ENCODE peak calls at places on chromosome 4, in six cellular contexts. One of them, this sample, is unnamed.
A peak's percentile ranks its signal among the peaks of the same experiment; 100 is the strongest.

GRCh38 chr4:174156239-174156826 is 127.1 kb downstream of the FBXO8 start:
- DNase-seq in HCT116: peak; percentile 48
- DNase-seq in adrenal gland: no peak
- DNase-seq in CD8-positive, alpha-beta memory T cell: no peak
- DNase-seq in A673: peak; percentile 87
- DNase-seq in heart left ventricle: no peak
- DNase-seq in this sample: no peak

GRCh38 chr4:6905501-6905900 is 4.1 kb upstream of the TBC1D14 start:
- DNase-seq in HCT116: no peak
- DNase-seq in adrenal gland: peak; percentile 21
- DNase-seq in CD8-positive, alpha-beta memory T cell: no peak
- DNase-seq in A673: no peak
- DNase-seq in heart left ventricle: no peak
- DNase-seq in this sample: no peak

GRCh38 chr4:118858779-118859178 is 22.9 kb upstream of the SEC24D start:
- DNase-seq in HCT116: no peak
- DNase-seq in adrenal gland: no peak
- DNase-seq in CD8-positive, alpha-beta memory T cell: no peak
- DNase-seq in A673: no peak
- DNase-seq in heart left ventricle: no peak
- DNase-seq in this sample: no peak

GRCh38 chr4:185567828-185568442 is 32.6 kb upstream of the PDLIM3 start:
- DNase-seq in HCT116: no peak
- DNase-seq in adrenal gland: no peak
- DNase-seq in CD8-positive, alpha-beta memory T cell: no peak
- DNase-seq in A673: no peak
- DNase-seq in heart left ventricle: peak; percentile 86
- DNase-seq in this sample: peak; percentile 42

GRCh38 chr4:87497141-87497540 is 32.0 kb downstream of the SPARCL1 start:
- DNase-seq in HCT116: no peak
- DNase-seq in adrenal gland: no peak
- DNase-seq in CD8-positive, alpha-beta memory T cell: no peak
- DNase-seq in A673: no peak
- DNase-seq in heart left ventricle: no peak
- DNase-seq in this sample: no peak

GRCh38 chr4:126375462-126376054 is 1060.8 kb downstream of the FAT4 start:
- DNase-seq in HCT116: no peak
- DNase-seq in adrenal gland: no peak
- DNase-seq in CD8-positive, alpha-beta memory T cell: no peak
- DNase-seq in A673: no peak
- DNase-seq in heart left ventricle: no peak
- DNase-seq in this sample: no peak

GRCh38 chr4:15506464-15506863 is 36.8 kb downstream of the CC2D2A start:
- DNase-seq in HCT116: no peak
- DNase-seq in adrenal gland: no peak
- DNase-seq in CD8-positive, alpha-beta memory T cell: no peak
- DNase-seq in A673: no peak
- DNase-seq in heart left ventricle: no peak
- DNase-seq in this sample: no peak

GRCh38 chr4:59553739-59554126 is 1646.4 kb upstream of the ADGRL3 start:
- DNase-seq in HCT116: no peak
- DNase-seq in adrenal gland: no peak
- DNase-seq in CD8-positive, alpha-beta memory T cell: no peak
- DNase-seq in A673: no peak
- DNase-seq in heart left ventricle: no peak
- DNase-seq in this sample: no peak

GRCh38 chr4:69362351-69362750 is 82.1 kb downstream of the UGT2B28 start:
- DNase-seq in HCT116: no peak
- DNase-seq in adrenal gland: no peak
- DNase-seq in CD8-positive, alpha-beta memory T cell: no peak
- DNase-seq in A673: no peak
- DNase-seq in heart left ventricle: no peak
- DNase-seq in this sample: no peak

GRCh38 chr4:83866821-83867220 is 330.9 kb downstream of the GPAT3 start:
- DNase-seq in HCT116: no peak
- DNase-seq in adrenal gland: no peak
- DNase-seq in CD8-positive, alpha-beta memory T cell: no peak
- DNase-seq in A673: no peak
- DNase-seq in heart left ventricle: no peak
- DNase-seq in this sample: no peak

GRCh38 chr4:138223191-138223910 is 18.8 kb downstream of the SLC7A11 start:
- DNase-seq in HCT116: no peak
- DNase-seq in adrenal gland: no peak
- DNase-seq in CD8-positive, alpha-beta memory T cell: no peak
- DNase-seq in A673: no peak
- DNase-seq in heart left ventricle: no peak
- DNase-seq in this sample: no peak

GRCh38 chr4:139789096-139789495 is 123.5 kb downstream of the MGST2 start:
- DNase-seq in HCT116: no peak
- DNase-seq in adrenal gland: no peak
- DNase-seq in CD8-positive, alpha-beta memory T cell: no peak
- DNase-seq in A673: no peak
- DNase-seq in heart left ventricle: no peak
- DNase-seq in this sample: no peak

GRCh38 chr4:39648213-39648612 is 9.5 kb upstream of the SMIM14 start:
- DNase-seq in HCT116: no peak
- DNase-seq in adrenal gland: peak; percentile 57
- DNase-seq in CD8-positive, alpha-beta memory T cell: no peak
- DNase-seq in A673: no peak
- DNase-seq in heart left ventricle: no peak
- DNase-seq in this sample: no peak

GRCh38 chr4:6633091-6633906 is 7.2 kb upstream of the MRFAP1 start:
- DNase-seq in HCT116: no peak
- DNase-seq in adrenal gland: no peak
- DNase-seq in CD8-positive, alpha-beta memory T cell: no peak
- DNase-seq in A673: peak; percentile 50
- DNase-seq in heart left ventricle: no peak
- DNase-seq in this sample: peak; percentile 50

GRCh38 chr4:148283665-148284064 is 158.5 kb downstream of the NR3C2 start:
- DNase-seq in HCT116: no peak
- DNase-seq in adrenal gland: no peak
- DNase-seq in CD8-positive, alpha-beta memory T cell: no peak
- DNase-seq in A673: no peak
- DNase-seq in heart left ventricle: no peak
- DNase-seq in this sample: no peak

GRCh38 chr4:139943277-139943676 is 210.7 kb downstream of the MAML3 start:
- DNase-seq in HCT116: no peak
- DNase-seq in adrenal gland: no peak
- DNase-seq in CD8-positive, alpha-beta memory T cell: no peak
- DNase-seq in A673: no peak
- DNase-seq in heart left ventricle: no peak
- DNase-seq in this sample: no peak

GRCh38 chr4:20181926-20182325 is 69.8 kb upstream of the SLIT2 start:
- DNase-seq in HCT116: no peak
- DNase-seq in adrenal gland: no peak
- DNase-seq in CD8-positive, alpha-beta memory T cell: no peak
- DNase-seq in A673: no peak
- DNase-seq in heart left ventricle: no peak
- DNase-seq in this sample: no peak

GRCh38 chr4:139665690-139666529 is at the start of gene MGST2:
- DNase-seq in HCT116: no peak
- DNase-seq in adrenal gland: peak; percentile 82
- DNase-seq in CD8-positive, alpha-beta memory T cell: no peak
- DNase-seq in A673: peak; percentile 53
- DNase-seq in heart left ventricle: peak; percentile 90
- DNase-seq in this sample: peak; percentile 83

GRCh38 chr4:105683038-105683437 is 25.5 kb downstream of the INTS12 start:
- DNase-seq in HCT116: no peak
- DNase-seq in adrenal gland: no peak
- DNase-seq in CD8-positive, alpha-beta memory T cell: no peak
- DNase-seq in A673: no peak
- DNase-seq in heart left ventricle: no peak
- DNase-seq in this sample: peak; percentile 91

GRCh38 chr4:604131-604530 is 21.2 kb upstream of the PDE6B start:
- DNase-seq in HCT116: no peak
- DNase-seq in adrenal gland: no peak
- DNase-seq in CD8-positive, alpha-beta memory T cell: no peak
- DNase-seq in A673: no peak
- DNase-seq in heart left ventricle: no peak
- DNase-seq in this sample: no peak

GRCh38 chr4:100348472-100348871 is 158.2 kb upstream of the DDIT4L start:
- DNase-seq in HCT116: peak; percentile 88
- DNase-seq in adrenal gland: no peak
- DNase-seq in CD8-positive, alpha-beta memory T cell: no peak
- DNase-seq in A673: peak; percentile 5
- DNase-seq in heart left ventricle: no peak
- DNase-seq in this sample: no peak

GRCh38 chr4:186839122-186840037 is 115.7 kb upstream of the FAT1 start:
- DNase-seq in HCT116: no peak
- DNase-seq in adrenal gland: peak; percentile 27
- DNase-seq in CD8-positive, alpha-beta memory T cell: no peak
- DNase-seq in A673: peak; percentile 29
- DNase-seq in heart left ventricle: no peak
- DNase-seq in this sample: no peak

GRCh38 chr4:1233641-1234277 is 15.2 kb downstream of the CTBP1 start:
- DNase-seq in HCT116: no peak
- DNase-seq in adrenal gland: no peak
- DNase-seq in CD8-positive, alpha-beta memory T cell: no peak
- DNase-seq in A673: no peak
- DNase-seq in heart left ventricle: peak; percentile 45
- DNase-seq in this sample: no peak

DNA sequence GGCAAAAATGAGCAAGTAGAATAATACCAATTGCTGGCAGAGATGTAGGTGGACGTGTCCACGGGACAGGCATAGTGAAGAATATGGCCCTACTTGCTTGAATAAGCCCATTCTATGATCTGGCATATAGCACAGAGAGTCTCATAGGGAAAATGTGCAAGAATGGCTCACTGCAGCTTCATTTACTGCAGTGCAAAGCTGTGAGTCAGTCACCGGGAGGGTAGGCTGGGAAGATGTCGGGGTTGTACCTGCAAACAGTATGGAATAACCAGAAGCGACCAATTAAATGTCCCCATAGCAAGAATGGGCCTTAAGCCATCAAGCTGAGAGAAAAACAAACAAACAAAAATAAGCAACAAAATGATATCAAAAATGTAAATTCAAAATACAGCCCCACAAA is 74.3 kb downstream of the DHX15 start:
- DNase-seq in HCT116: no peak
- DNase-seq in adrenal gland: no peak
- DNase-seq in CD8-positive, alpha-beta memory T cell: no peak
- DNase-seq in A673: no peak
- DNase-seq in heart left ventricle: no peak
- DNase-seq in this sample: no peak
- H3K4me1 ChIP-seq in HCT116: no peaks in the 10 kb centered on the region
- H3K4me1 ChIP-seq in adrenal gland: no peaks in the 10 kb centered on the region
- H3K4me1 ChIP-seq in CD8-positive, alpha-beta memory T cell: no peaks in the 10 kb centered on the region
- H3K4me1 ChIP-seq in A673: no peaks in the 10 kb centered on the region
- H3K4me1 ChIP-seq in heart left ventricle: no peaks in the 10 kb centered on the region
- H3K4me1 ChIP-seq in this sample: no peaks in the 10 kb centered on the region

DNA sequence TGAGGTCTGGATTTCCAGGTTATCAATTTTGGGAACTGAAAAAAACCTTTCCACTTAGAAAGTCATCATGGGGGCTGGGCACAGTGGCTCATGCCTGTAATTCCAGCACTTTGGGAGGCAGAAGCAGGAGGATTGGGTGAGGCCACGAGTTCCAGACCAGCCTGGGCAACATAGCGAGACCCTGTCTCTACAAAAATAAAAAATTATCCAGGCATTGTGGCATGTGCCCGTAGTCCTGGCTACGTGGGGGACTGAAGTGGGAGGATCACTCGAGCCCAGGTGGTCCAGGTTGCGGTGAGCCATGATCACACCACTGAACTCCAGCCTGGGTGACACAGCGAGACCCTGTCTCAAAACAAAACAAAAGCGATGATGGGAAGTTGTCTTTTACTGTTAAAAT is 7.9 kb downstream of the TENM3 start:
- DNase-seq in HCT116: no peak
- DNase-seq in adrenal gland: no peak
- DNase-seq in CD8-positive, alpha-beta memory T cell: no peak
- DNase-seq in A673: no peak
- DNase-seq in heart left ventricle: no peak
- DNase-seq in this sample: no peak
- H3K4me1 ChIP-seq in HCT116: no peaks in the 10 kb centered on the region
- H3K4me1 ChIP-seq in adrenal gland: no peaks in the 10 kb centered on the region
- H3K4me1 ChIP-seq in CD8-positive, alpha-beta memory T cell: no peaks in the 10 kb centered on the region
- H3K4me1 ChIP-seq in A673: no peaks in the 10 kb centered on the region
- H3K4me1 ChIP-seq in heart left ventricle: no peaks in the 10 kb centered on the region
- H3K4me1 ChIP-seq in this sample: no peaks in the 10 kb centered on the region

GRCh38 chr4:26826721-26827120 is 33.9 kb upstream of the STIM2 start:
- DNase-seq in HCT116: no peak
- DNase-seq in adrenal gland: peak; percentile 23
- DNase-seq in CD8-positive, alpha-beta memory T cell: no peak
- DNase-seq in A673: peak; percentile 93
- DNase-seq in heart left ventricle: peak; percentile 32
- DNase-seq in this sample: no peak
- H3K4me1 ChIP-seq in HCT116: no peaks in the 10 kb centered on the region
- H3K4me1 ChIP-seq in adrenal gland: no peaks in the 10 kb centered on the region
- H3K4me1 ChIP-seq in CD8-positive, alpha-beta memory T cell: peaks cover 13% of the 10 kb centered on the region
- H3K4me1 ChIP-seq in A673: peaks cover 38% of the 10 kb centered on the region
- H3K4me1 ChIP-seq in heart left ventricle: no peaks in the 10 kb centered on the region
- H3K4me1 ChIP-seq in this sample: no peaks in the 10 kb centered on the region

GRCh38 chr4:141640692-141641091 is 4.3 kb downstream of the IL15 start:
- DNase-seq in HCT116: no peak
- DNase-seq in adrenal gland: no peak
- DNase-seq in CD8-positive, alpha-beta memory T cell: no peak
- DNase-seq in A673: no peak
- DNase-seq in heart left ventricle: no peak
- DNase-seq in this sample: no peak

GRCh38 chr4:141642711-141643110 is 6.3 kb downstream of the IL15 start:
- DNase-seq in HCT116: no peak
- DNase-seq in adrenal gland: no peak
- DNase-seq in CD8-positive, alpha-beta memory T cell: no peak
- DNase-seq in A673: no peak
- DNase-seq in heart left ventricle: no peak
- DNase-seq in this sample: no peak

GRCh38 chr4:141645611-141646340 is 9.4 kb downstream of the IL15 start:
- DNase-seq in HCT116: no peak
- DNase-seq in adrenal gland: no peak
- DNase-seq in CD8-positive, alpha-beta memory T cell: no peak
- DNase-seq in A673: no peak
- DNase-seq in heart left ventricle: no peak
- DNase-seq in this sample: no peak

GRCh38 chr4:141642068-141642467 is 5.7 kb downstream of the IL15 start:
- DNase-seq in HCT116: no peak
- DNase-seq in adrenal gland: no peak
- DNase-seq in CD8-positive, alpha-beta memory T cell: no peak
- DNase-seq in A673: no peak
- DNase-seq in heart left ventricle: no peak
- DNase-seq in this sample: no peak

DNA sequence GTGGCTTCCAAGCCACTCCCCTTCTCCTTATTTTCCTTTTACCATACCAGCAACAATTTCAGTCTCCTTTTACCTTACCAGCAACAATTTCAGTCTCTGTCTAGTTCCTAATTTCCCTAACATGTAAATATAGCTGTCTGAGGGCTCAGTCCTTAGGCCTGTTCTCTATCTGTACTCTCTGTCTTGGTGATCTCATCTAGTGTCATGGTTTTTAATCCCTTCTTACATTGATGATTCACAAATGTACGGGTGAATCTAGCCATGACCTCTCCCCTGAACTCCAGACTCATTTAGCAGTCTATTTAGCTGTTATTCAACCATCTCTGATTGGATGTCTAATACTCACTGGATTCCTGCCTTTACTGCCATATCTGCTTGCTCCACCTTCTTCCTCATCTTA is 7.2 kb downstream of the IL15 start:
- DNase-seq in HCT116: peak; percentile 23
- DNase-seq in adrenal gland: no peak
- DNase-seq in CD8-positive, alpha-beta memory T cell: no peak
- DNase-seq in A673: no peak
- DNase-seq in heart left ventricle: no peak
- DNase-seq in this sample: no peak
- H3K4me1 ChIP-seq in HCT116: no peaks in the 10 kb centered on the region
- H3K4me1 ChIP-seq in adrenal gland: peaks cover 23% of the 10 kb centered on the region
- H3K4me1 ChIP-seq in CD8-positive, alpha-beta memory T cell: no peaks in the 10 kb centered on the region
- H3K4me1 ChIP-seq in A673: no peaks in the 10 kb centered on the region
- H3K4me1 ChIP-seq in heart left ventricle: peaks cover 5% of the 10 kb centered on the region
- H3K4me1 ChIP-seq in this sample: no peaks in the 10 kb centered on the region